ENCODE peak calls at places on chromosomes 11 and 22, in nine cellular contexts. R is fibroblast of pulmonary artery; K is endothelial cell; N is fibroblast of mammary gland; C is pancreas; V is coronary artery; Q is glutamatergic neuron; O is HFFc6; L is CD8-positive, alpha-beta T cell. B is an unnamed sample.

GRCh38 chr11:933002-933820 is 7.5 kb downstream of the AP2A2 start:
- DNase-seq in N (no peak), V (no peak), L (no peak), C (peak), K (no peak), Q (no peak), O (no peak), R (peak), B (no peak)

GRCh38 chr22:43222987-43223386 is 36.1 kb upstream of the TTLL12 start:
- DNase-seq in R (no peak), V (no peak), C (no peak), N (no peak), Q (no peak), O (no peak), L (no peak), K (no peak), B (no peak)

GRCh38 chr11:16986434-16987204 is 27.6 kb downstream of the PLEKHA7 start:
- DNase-seq in C (peak), R (no peak), O (no peak), V (no peak), N (no peak), Q (no peak), L (peak), K (no peak), B (peak)

GRCh38 chr11:65726660-65727059 is 6.1 kb upstream of the RNASEH2C start:
- DNase-seq in O (no peak), C (no peak), N (no peak), K (no peak), Q (no peak), R (no peak), L (no peak), V (no peak), B (no peak)

GRCh38 chr11:27875480-27876208 is 175.4 kb upstream of the BDNF start:
- DNase-seq in K (no peak), L (no peak), C (no peak), N (no peak), Q (no peak), V (no peak), R (peak), O (no peak), B (no peak)

GRCh38 chr22:33853200-33854097 is 66.8 kb downstream of the LARGE1 start:
- DNase-seq in R (peak), L (no peak), Q (peak), V (no peak), K (no peak), O (peak), C (peak), N (peak), B (peak)

GRCh38 chr22:47589271-47590250 is 827.1 kb downstream of the TBC1D22A start:
- DNase-seq in V (no peak), K (no peak), C (no peak), O (no peak), R (no peak), L (no peak), N (no peak), Q (no peak), B (no peak)

GRCh38 chr22:49671331-49672012 is 156.2 kb downstream of the BRD1 start:
- DNase-seq in O (no peak), C (no peak), K (no peak), Q (no peak), L (peak), N (no peak), V (peak), R (no peak), B (no peak)

GRCh38 chr22:19174106-19175025 is 4.2 kb downstream of the SLC25A1 start:
- DNase-seq in N (peak), K (no peak), O (peak), R (peak), L (no peak), C (peak), V (peak), Q (no peak), B (no peak)

GRCh38 chr11:76721755-76722677 is 51.5 kb upstream of the LRRC32 start:
- DNase-seq in O (peak), R (peak), N (peak), L (peak), Q (peak), V (no peak), C (peak), K (peak), B (peak)

GRCh38 chr11:9347100-9347499 is 32.7 kb upstream of the TMEM41B start:
- DNase-seq in V (no peak), R (no peak), O (no peak), Q (no peak), N (no peak), L (no peak), C (no peak), K (no peak), B (no peak)

GRCh38 chr11:57546869-57547518 is 9.6 kb downstream of the SMTNL1 start:
- DNase-seq in C (no peak), R (peak), N (peak), O (peak), Q (peak), V (no peak), K (no peak), L (no peak), B (no peak)
- TF ChIP-seq CTCF in C (no peak), R (peak), N (peak), O (peak), Q (no peak), V (no peak), K (no peak), L (no peak), B (no peak)

GRCh38 chr11:63535734-63536133 is 874 bp upstream of the PLAAT4 start:
- DNase-seq in V (no peak), O (no peak), N (no peak), K (no peak), R (no peak), Q (no peak), L (peak), C (no peak), B (no peak)

GRCh38 chr11:63534895-63535461 is 1.6 kb upstream of the PLAAT4 start:
- DNase-seq in Q (no peak), N (no peak), V (no peak), L (no peak), O (no peak), R (no peak), C (no peak), K (no peak), B (no peak)

GRCh38 chr11:63534076-63534475 is 2.5 kb upstream of the PLAAT4 start:
- DNase-seq in Q (no peak), N (no peak), O (no peak), C (no peak), R (no peak), V (no peak), K (no peak), L (no peak), B (no peak)

GRCh38 chr11:63536669-63537292 is at the start of gene PLAAT4:
- DNase-seq in L (peak), C (no peak), O (peak), Q (no peak), V (peak), R (peak), K (no peak), N (peak), B (peak)

GRCh38 chr11:63537293-63538101 is 889 bp downstream of the PLAAT4 start:
- DNase-seq in C (peak), N (peak), K (no peak), L (no peak), V (peak), R (peak), Q (no peak), O (no peak), B (no peak)
- TF ChIP-seq CTCF in C (no peak), N (no peak), K (no peak), L (no peak), V (no peak), R (no peak), Q (no peak), O (no peak), B (no peak)

DNA sequence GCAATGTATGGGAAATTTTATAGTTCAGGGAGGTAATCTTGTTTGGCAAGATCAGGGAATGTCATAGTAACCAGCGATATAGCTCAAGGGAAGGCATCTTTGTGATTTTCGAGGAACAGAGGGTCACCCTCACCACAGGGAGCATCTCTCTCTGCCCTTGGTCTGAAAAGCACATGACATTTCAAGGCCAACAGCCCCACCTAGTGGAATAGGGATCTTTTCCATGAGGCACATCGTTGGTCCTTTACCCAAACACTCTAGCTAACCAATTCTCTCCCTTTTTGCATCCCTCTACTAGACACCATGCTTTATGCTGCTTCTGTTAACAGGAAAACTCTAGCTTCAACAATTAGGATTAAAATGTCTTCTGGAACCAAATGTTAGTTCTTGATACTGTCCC is 179.0 kb downstream of the GRM5 start:
- DNase-seq in L (peak), O (peak), K (peak), N (peak), C (no peak), V (no peak), Q (peak), R (peak), B (peak)
- TF ChIP-seq CTCF in L (peak), O (peak), K (peak), N (peak), C (no peak), V (no peak), Q (peak), R (peak), B (no peak)

GRCh38 chr11:102575016-102575415 is 44.5 kb upstream of the MMP7 start:
- DNase-seq in V (no peak), O (no peak), L (no peak), C (no peak), K (no peak), N (no peak), Q (no peak), R (no peak), B (no peak)
- TF ChIP-seq CTCF in V (no peak), O (no peak), L (no peak), C (no peak), K (no peak), N (no peak), Q (no peak), R (no peak), B (no peak)

DNA sequence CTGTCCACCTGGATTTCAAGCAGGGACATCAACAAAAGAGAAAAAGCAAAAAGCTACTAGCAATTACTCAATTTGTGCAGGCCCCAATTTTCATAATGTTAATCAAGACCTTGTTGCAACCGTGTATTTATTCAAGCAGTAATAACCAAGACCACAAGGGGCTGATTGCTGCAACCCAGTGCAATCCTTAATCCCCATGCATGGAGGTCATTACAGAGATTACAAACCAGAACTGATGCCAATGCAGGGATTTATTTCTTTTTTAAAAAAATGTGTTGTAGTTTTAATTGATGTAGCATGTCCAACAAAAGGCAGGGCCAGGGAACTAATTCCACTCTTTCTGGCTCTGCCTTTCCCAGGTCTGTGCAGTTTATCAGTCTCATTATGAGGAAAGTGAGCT is 18.4 kb downstream of the TECTA start:
- DNase-seq in L (no peak), O (no peak), Q (no peak), C (no peak), K (no peak), N (no peak), V (no peak), R (no peak), B (no peak)
- TF ChIP-seq CTCF in L (no peak), O (peak), Q (peak), C (no peak), K (no peak), N (no peak), V (no peak), R (no peak), B (no peak)

DNA sequence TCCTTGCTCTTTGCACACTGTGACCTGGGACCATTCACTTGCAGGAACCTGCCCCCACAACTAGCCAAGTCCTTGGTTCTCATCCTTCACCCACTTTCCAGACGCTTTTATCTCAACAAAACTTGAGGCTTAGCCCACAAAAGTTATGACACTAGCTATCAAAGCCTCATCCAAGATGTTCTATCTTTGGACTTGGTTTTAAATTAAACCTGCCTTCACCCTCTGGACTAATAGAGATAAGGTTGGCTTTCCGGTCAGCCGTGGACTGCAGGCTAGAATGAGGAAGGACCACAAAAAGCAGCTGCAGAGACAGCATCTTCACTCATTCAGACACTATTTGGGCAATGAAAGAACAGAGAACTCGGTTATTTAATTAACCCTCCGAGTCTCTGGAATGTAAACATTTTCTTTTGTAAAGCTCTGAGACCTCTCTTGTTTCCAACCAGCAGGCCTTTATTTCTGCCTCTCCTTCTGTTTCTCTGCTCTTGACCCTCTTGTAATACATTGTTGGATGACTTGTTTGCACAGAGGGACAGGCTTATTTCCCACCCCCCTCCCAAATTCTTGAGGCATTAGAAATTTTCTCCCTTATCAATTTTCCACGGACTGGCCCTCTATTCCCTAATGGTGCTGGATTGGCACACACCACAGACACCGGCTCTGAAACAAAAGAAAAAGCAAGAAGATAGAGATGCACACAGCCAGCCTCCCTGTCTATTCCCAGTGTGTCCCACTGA is 41.4 kb downstream of the ARL14EP start:
- DNase-seq in Q (no peak), V (no peak), K (no peak), O (no peak), R (no peak), N (no peak), L (no peak), C (no peak), B (no peak)
- TF ChIP-seq CTCF in Q (no peak), V (no peak), K (no peak), O (no peak), R (no peak), N (no peak), L (no peak), C (no peak), B (no peak)

DNA sequence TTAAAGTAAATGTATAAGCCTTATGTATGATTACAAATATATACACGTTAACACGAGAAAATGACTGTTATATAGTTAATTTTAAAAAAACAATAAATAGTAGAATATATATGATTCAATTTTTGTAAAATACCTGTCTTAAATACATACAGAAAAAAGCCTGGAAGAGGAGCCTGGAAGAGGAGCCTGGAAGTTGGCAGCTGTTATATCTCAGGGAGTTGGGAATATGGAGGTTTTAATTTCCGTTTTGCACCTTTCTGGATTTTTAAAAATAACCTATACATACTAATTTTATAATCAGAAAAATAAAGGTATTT is 111.6 kb downstream of the WT1 start:
- DNase-seq in R (no peak), O (no peak), K (no peak), V (no peak), N (no peak), Q (no peak), L (no peak), C (no peak), B (no peak)
- TF ChIP-seq CTCF in R (no peak), O (peak), K (peak), V (no peak), N (no peak), Q (no peak), L (peak), C (no peak), B (no peak)

DNA sequence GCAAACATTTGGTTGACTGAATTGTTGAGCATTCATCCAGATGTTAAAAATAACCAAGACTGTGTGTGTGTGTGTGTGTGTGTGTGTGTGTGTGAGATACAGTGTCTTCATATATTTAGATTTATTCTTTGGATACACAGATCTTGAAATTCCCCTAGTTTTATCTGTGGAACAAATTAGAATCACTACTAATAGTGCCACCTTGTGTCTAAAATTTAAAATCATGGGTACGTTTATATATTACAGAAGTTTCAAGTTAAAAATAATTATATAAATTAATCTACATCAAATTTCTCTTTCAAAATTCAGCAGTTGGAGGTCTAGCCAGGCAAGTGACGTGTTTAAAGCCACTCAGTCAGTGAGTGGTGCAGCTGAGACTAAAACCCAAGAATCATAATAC is 1566.2 kb upstream of the TENM4 start:
- DNase-seq in R (peak), L (no peak), K (no peak), C (no peak), O (no peak), N (peak), Q (no peak), V (no peak), B (no peak)
- TF ChIP-seq CTCF in R (peak), L (no peak), K (no peak), C (no peak), O (peak), N (no peak), Q (no peak), V (no peak), B (no peak)

GRCh38 chr11:46920709-46921108 is 2.4 kb upstream of the LRP4 start:
- DNase-seq in V (peak), Q (no peak), K (no peak), R (peak), L (no peak), O (peak), C (no peak), N (peak), B (no peak)

GRCh38 chr11:46916669-46917108 is 1.7 kb downstream of the LRP4 start:
- DNase-seq in L (peak), C (peak), R (peak), N (peak), O (peak), V (no peak), Q (peak), K (peak), B (peak)

GRCh38 chr11:46918087-46918751 is at the start of gene LRP4:
- DNase-seq in L (peak), V (no peak), Q (peak), C (peak), R (no peak), O (no peak), K (peak), N (no peak), B (peak)

GRCh38 chr11:46917109-46918086 is 952 bp downstream of the LRP4 start:
- DNase-seq in N (no peak), L (no peak), K (no peak), C (peak), Q (no peak), V (no peak), R (no peak), O (no peak), B (peak)

DNA sequence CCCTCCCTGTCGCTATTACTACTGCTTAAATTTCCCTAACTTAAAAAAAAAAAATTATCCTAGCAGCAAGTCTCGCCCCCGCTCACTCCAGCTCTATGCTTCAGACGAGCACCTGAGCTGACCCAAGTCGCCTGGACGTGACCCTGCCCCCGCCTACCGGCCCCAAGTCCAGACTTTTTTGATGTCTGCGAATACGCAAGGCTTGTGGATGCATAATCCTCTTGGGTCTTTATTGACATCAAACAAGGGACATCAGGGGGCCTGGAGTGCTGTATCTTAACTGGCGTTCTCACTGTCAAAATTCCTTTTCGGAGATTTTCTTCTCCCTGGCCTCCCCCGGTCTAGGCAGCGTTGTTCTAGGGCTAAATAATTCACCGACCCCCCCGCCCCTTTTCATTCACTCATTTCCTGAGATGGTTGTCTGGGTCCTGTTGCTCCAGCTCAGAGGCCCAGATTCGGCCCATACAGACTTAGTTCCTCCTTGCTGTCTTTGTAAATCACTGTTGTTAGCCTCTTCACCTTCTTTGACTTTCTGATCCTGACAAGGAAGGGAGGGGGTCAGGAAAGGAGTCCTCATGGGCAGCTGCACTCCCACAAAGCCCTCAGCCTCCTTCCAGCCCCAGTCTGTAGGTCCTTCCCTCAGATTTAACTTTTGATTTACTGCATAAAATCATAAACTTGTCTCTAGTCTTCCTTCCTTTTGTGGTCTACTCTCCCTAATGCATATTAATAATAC is 596 bp upstream of the LRP4 start:
- DNase-seq in C (no peak), O (no peak), R (no peak), L (no peak), Q (no peak), V (no peak), N (no peak), K (no peak), B (no peak)
- TF ChIP-seq CTCF in C (no peak), O (no peak), R (no peak), L (no peak), Q (no peak), V (no peak), N (no peak), K (no peak), B (no peak)